ENCODE peak calls at places on chromosome 13, in five cellular contexts. One of them, this sample, is unnamed. For H3K4me1, the result is how much of the 10 kb centered on the place peaks cover.

GRCh38 chr13:50468849-50469669 is 374.4 kb downstream of the DLEU7 start:
- DNase-seq in esophagus squamous epithelium: no peak
- DNase-seq in Peyer's patch: no peak
- DNase-seq in adrenal gland: no peak
- DNase-seq in spleen: no peak
- DNase-seq in this sample: no peak

GRCh38 chr13:76991796-76992547 is at the start of gene CLN5:
- DNase-seq in esophagus squamous epithelium: peak
- DNase-seq in Peyer's patch: peak
- DNase-seq in adrenal gland: peak
- DNase-seq in spleen: peak
- DNase-seq in this sample: peak

GRCh38 chr13:113956571-113956970 is 17.3 kb downstream of the C13orf46 start:
- DNase-seq in esophagus squamous epithelium: no peak
- DNase-seq in Peyer's patch: no peak
- DNase-seq in adrenal gland: no peak
- DNase-seq in spleen: peak
- DNase-seq in this sample: no peak

GRCh38 chr13:95588134-95588533 is 35.6 kb downstream of the CLDN10 start:
- DNase-seq in esophagus squamous epithelium: no peak
- DNase-seq in Peyer's patch: no peak
- DNase-seq in adrenal gland: no peak
- DNase-seq in spleen: no peak
- DNase-seq in this sample: no peak

GRCh38 chr13:33207616-33207964 is 78.0 kb downstream of the STARD13 start:
- DNase-seq in esophagus squamous epithelium: no peak
- DNase-seq in Peyer's patch: no peak
- DNase-seq in adrenal gland: peak
- DNase-seq in spleen: no peak
- DNase-seq in this sample: no peak

GRCh38 chr13:57527114-57527770 is 104.3 kb upstream of the PCDH17 start:
- DNase-seq in esophagus squamous epithelium: no peak
- DNase-seq in Peyer's patch: no peak
- DNase-seq in adrenal gland: no peak
- DNase-seq in spleen: no peak
- DNase-seq in this sample: no peak

GRCh38 chr13:114025432-114026127 is 51.7 kb upstream of the C13orf46 start:
- DNase-seq in esophagus squamous epithelium: no peak
- DNase-seq in Peyer's patch: no peak
- DNase-seq in adrenal gland: no peak
- DNase-seq in spleen: no peak
- DNase-seq in this sample: peak

GRCh38 chr13:37194428-37194861 is 89.0 kb upstream of the CSNK1A1L start:
- DNase-seq in esophagus squamous epithelium: no peak
- DNase-seq in Peyer's patch: no peak
- DNase-seq in adrenal gland: no peak
- DNase-seq in spleen: no peak
- DNase-seq in this sample: no peak

GRCh38 chr13:104773775-104774174 is 1707.6 kb upstream of the SLC10A2 start:
- DNase-seq in esophagus squamous epithelium: no peak
- DNase-seq in Peyer's patch: no peak
- DNase-seq in adrenal gland: no peak
- DNase-seq in spleen: no peak
- DNase-seq in this sample: no peak

GRCh38 chr13:78680611-78681010 is 21.7 kb upstream of the OBI1 start:
- DNase-seq in esophagus squamous epithelium: no peak
- DNase-seq in Peyer's patch: no peak
- DNase-seq in adrenal gland: no peak
- DNase-seq in spleen: no peak
- DNase-seq in this sample: no peak

GRCh38 chr13:66414196-66414800 is 815.8 kb downstream of the PCDH9 start:
- DNase-seq in esophagus squamous epithelium: no peak
- DNase-seq in Peyer's patch: no peak
- DNase-seq in adrenal gland: no peak
- DNase-seq in spleen: no peak
- DNase-seq in this sample: no peak

GRCh38 chr13:61905054-61905453 is 489.4 kb upstream of the PCDH20 start:
- DNase-seq in esophagus squamous epithelium: no peak
- DNase-seq in Peyer's patch: no peak
- DNase-seq in adrenal gland: no peak
- DNase-seq in spleen: no peak
- DNase-seq in this sample: no peak

GRCh38 chr13:84230568-84230967 is 348.3 kb upstream of the SLITRK1 start:
- DNase-seq in esophagus squamous epithelium: no peak
- DNase-seq in Peyer's patch: no peak
- DNase-seq in adrenal gland: no peak
- DNase-seq in spleen: no peak
- DNase-seq in this sample: no peak

GRCh38 chr13:65339236-65339635 is 1890.9 kb downstream of the PCDH9 start:
- DNase-seq in esophagus squamous epithelium: no peak
- DNase-seq in Peyer's patch: no peak
- DNase-seq in adrenal gland: no peak
- DNase-seq in spleen: no peak
- DNase-seq in this sample: no peak

GRCh38 chr13:112839347-112840105 is 129.5 kb upstream of the MCF2L start:
- DNase-seq in esophagus squamous epithelium: no peak
- DNase-seq in Peyer's patch: no peak
- DNase-seq in adrenal gland: no peak
- DNase-seq in spleen: peak
- DNase-seq in this sample: no peak

GRCh38 chr13:96086736-96087135 is 3.2 kb upstream of the HS6ST3 start:
- DNase-seq in esophagus squamous epithelium: no peak
- DNase-seq in Peyer's patch: no peak
- DNase-seq in adrenal gland: no peak
- DNase-seq in spleen: no peak
- DNase-seq in this sample: no peak

GRCh38 chr13:33186851-33187250 is 98.7 kb downstream of the STARD13 start:
- DNase-seq in esophagus squamous epithelium: no peak
- DNase-seq in Peyer's patch: no peak
- DNase-seq in adrenal gland: no peak
- DNase-seq in spleen: no peak
- DNase-seq in this sample: no peak

GRCh38 chr13:65435590-65435989 is 1794.5 kb downstream of the PCDH9 start:
- DNase-seq in esophagus squamous epithelium: no peak
- DNase-seq in Peyer's patch: no peak
- DNase-seq in adrenal gland: no peak
- DNase-seq in spleen: no peak
- DNase-seq in this sample: no peak

GRCh38 chr13:99199541-99200432 is 867 bp upstream of the UBAC2 start:
- DNase-seq in esophagus squamous epithelium: no peak
- DNase-seq in Peyer's patch: no peak
- DNase-seq in adrenal gland: no peak
- DNase-seq in spleen: no peak
- DNase-seq in this sample: peak
- H3K4me1 ChIP-seq in esophagus squamous epithelium: under half
- H3K4me1 ChIP-seq in Peyer's patch: under half
- H3K4me1 ChIP-seq in adrenal gland: under half
- H3K4me1 ChIP-seq in spleen: under half
- H3K4me1 ChIP-seq in this sample: under half

GRCh38 chr13:30113531-30113930 is 193.8 kb downstream of the KATNAL1 start:
- DNase-seq in esophagus squamous epithelium: no peak
- DNase-seq in Peyer's patch: no peak
- DNase-seq in adrenal gland: no peak
- DNase-seq in spleen: no peak
- DNase-seq in this sample: peak

GRCh38 chr13:30114586-30115256 is 192.6 kb downstream of the KATNAL1 start:
- DNase-seq in esophagus squamous epithelium: peak
- DNase-seq in Peyer's patch: peak
- DNase-seq in adrenal gland: peak
- DNase-seq in spleen: peak
- DNase-seq in this sample: peak

GRCh38 chr13:30116379-30116778 is 191.0 kb downstream of the KATNAL1 start:
- DNase-seq in esophagus squamous epithelium: no peak
- DNase-seq in Peyer's patch: no peak
- DNase-seq in adrenal gland: no peak
- DNase-seq in spleen: no peak
- DNase-seq in this sample: no peak

GRCh38 chr13:30113983-30114491 is 193.3 kb downstream of the KATNAL1 start:
- DNase-seq in esophagus squamous epithelium: no peak
- DNase-seq in Peyer's patch: peak
- DNase-seq in adrenal gland: peak
- DNase-seq in spleen: no peak
- DNase-seq in this sample: peak

GRCh38 chr13:30115257-30115600 is 192.1 kb downstream of the KATNAL1 start:
- DNase-seq in esophagus squamous epithelium: no peak
- DNase-seq in Peyer's patch: no peak
- DNase-seq in adrenal gland: no peak
- DNase-seq in spleen: no peak
- DNase-seq in this sample: no peak
- TF ChIP-seq CTCF in esophagus squamous epithelium: no peak
- TF ChIP-seq CTCF in Peyer's patch: no peak
- TF ChIP-seq CTCF in adrenal gland: no peak
- TF ChIP-seq CTCF in spleen: peak
- TF ChIP-seq CTCF in this sample: no peak

GRCh38 chr13:39875111-39875510 is 219.6 kb downstream of the COG6 start:
- DNase-seq in esophagus squamous epithelium: no peak
- DNase-seq in Peyer's patch: no peak
- DNase-seq in adrenal gland: no peak
- DNase-seq in spleen: no peak
- DNase-seq in this sample: no peak

GRCh38 chr13:39874331-39875055 is 219.0 kb downstream of the COG6 start:
- DNase-seq in esophagus squamous epithelium: no peak
- DNase-seq in Peyer's patch: no peak
- DNase-seq in adrenal gland: no peak
- DNase-seq in spleen: no peak
- DNase-seq in this sample: no peak

GRCh38 chr13:39875583-39875982 is 220.1 kb downstream of the COG6 start:
- DNase-seq in esophagus squamous epithelium: no peak
- DNase-seq in Peyer's patch: no peak
- DNase-seq in adrenal gland: no peak
- DNase-seq in spleen: no peak
- DNase-seq in this sample: no peak

GRCh38 chr13:39877134-39877533 is 221.7 kb downstream of the COG6 start:
- DNase-seq in esophagus squamous epithelium: no peak
- DNase-seq in Peyer's patch: no peak
- DNase-seq in adrenal gland: no peak
- DNase-seq in spleen: no peak
- DNase-seq in this sample: no peak

DNA sequence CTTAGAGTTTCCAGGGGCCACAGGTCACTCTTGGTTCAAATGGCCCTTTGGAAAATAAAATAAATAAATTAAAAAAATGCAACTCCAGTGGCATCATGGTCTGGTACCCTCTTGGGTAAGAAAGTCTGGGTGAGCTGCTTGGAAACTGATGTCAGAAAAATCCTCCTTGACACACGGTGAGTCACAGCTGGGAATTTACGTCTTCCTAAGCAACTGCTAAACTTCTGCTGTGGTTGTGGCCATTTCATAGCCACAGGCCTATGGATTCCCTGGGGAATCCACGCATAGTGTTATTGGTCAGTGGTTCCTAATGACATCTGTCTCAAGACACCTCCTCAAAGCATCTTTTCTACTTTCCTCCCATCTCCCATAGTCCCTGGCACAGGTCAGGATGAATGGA is 220.8 kb downstream of the COG6 start:
- DNase-seq in esophagus squamous epithelium: no peak
- DNase-seq in Peyer's patch: no peak
- DNase-seq in adrenal gland: no peak
- DNase-seq in spleen: no peak
- DNase-seq in this sample: no peak
- TF ChIP-seq POLR2A in esophagus squamous epithelium: no peak
- TF ChIP-seq POLR2A in Peyer's patch: no peak
- TF ChIP-seq POLR2A in adrenal gland: no peak
- TF ChIP-seq POLR2A in spleen: no peak
- TF ChIP-seq POLR2A in this sample: no peak

GRCh38 chr13:24184265-24184841 is 23.8 kb downstream of the SPATA13 start:
- DNase-seq in esophagus squamous epithelium: no peak
- DNase-seq in Peyer's patch: peak
- DNase-seq in adrenal gland: no peak
- DNase-seq in spleen: no peak
- DNase-seq in this sample: no peak

GRCh38 chr13:24187185-24187584 is 26.7 kb downstream of the SPATA13 start:
- DNase-seq in esophagus squamous epithelium: no peak
- DNase-seq in Peyer's patch: no peak
- DNase-seq in adrenal gland: no peak
- DNase-seq in spleen: no peak
- DNase-seq in this sample: no peak

GRCh38 chr13:24183741-24184182 is 23.2 kb downstream of the SPATA13 start:
- DNase-seq in esophagus squamous epithelium: no peak
- DNase-seq in Peyer's patch: peak
- DNase-seq in adrenal gland: peak
- DNase-seq in spleen: no peak
- DNase-seq in this sample: peak

GRCh38 chr13:24184855-24185254 is 24.3 kb downstream of the SPATA13 start:
- DNase-seq in esophagus squamous epithelium: no peak
- DNase-seq in Peyer's patch: no peak
- DNase-seq in adrenal gland: no peak
- DNase-seq in spleen: no peak
- DNase-seq in this sample: peak

DNA sequence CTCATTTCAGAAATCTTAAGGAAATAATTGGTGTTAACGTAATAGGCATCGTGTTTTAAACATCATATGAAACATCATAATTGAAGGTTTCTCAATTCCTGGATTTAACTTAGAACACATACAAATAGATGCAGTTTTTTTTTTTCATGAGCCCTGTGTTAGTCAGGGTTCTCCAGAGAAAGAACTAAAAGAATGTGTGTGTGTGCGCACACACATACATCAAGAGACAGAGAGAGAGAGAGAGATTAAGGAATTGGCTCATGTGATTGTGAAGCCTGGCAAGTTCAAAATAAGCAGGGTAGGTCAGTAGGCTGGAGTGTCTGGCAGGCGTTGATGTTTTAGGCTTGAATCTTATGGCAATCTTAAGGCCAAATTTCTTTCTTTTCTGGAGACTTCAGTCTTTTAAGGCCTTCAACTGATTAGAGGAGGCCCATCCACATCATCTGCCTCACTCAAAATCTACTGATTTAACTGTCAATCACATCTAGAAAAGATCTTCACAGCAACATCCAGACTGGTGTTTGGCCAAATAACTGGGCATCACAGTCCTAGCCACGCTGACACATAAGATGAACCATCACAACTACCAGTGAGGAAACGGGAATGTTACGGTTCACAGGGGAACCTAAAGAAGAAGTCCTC is 25.2 kb downstream of the SPATA13 start:
- DNase-seq in esophagus squamous epithelium: no peak
- DNase-seq in Peyer's patch: no peak
- DNase-seq in adrenal gland: no peak
- DNase-seq in spleen: no peak
- DNase-seq in this sample: no peak
- H3K4me1 ChIP-seq in esophagus squamous epithelium: under half
- H3K4me1 ChIP-seq in Peyer's patch: under half
- H3K4me1 ChIP-seq in adrenal gland: under half
- H3K4me1 ChIP-seq in spleen: under half
- H3K4me1 ChIP-seq in this sample: under half

This sample was measured in testis.